ENCODE peak calls at places on chromosome 21, in four cellular contexts. One of them, this sample, is unnamed.

GRCh38 chr21:27026501-27026900 is 59.6 kb upstream of the ADAMTS5 start:
- DNase-seq in MCF 10A: no peak
- DNase-seq in PC-3: no peak
- DNase-seq in amniotic stem cell: no peak
- DNase-seq in this sample: no peak

GRCh38 chr21:17334478-17334877 is 178.4 kb upstream of the CXADR start:
- DNase-seq in amniotic stem cell: no peak
- DNase-seq in PC-3: no peak
- DNase-seq in MCF 10A: no peak
- DNase-seq in this sample: no peak

GRCh38 chr21:46509760-46510159 is 51.1 kb downstream of the DIP2A start:
- DNase-seq in MCF 10A: peak
- DNase-seq in amniotic stem cell: no peak
- DNase-seq in PC-3: peak
- DNase-seq in this sample: no peak

GRCh38 chr21:26835027-26835713 is 10.0 kb downstream of the ADAMTS1 start:
- DNase-seq in PC-3: peak
- DNase-seq in amniotic stem cell: no peak
- DNase-seq in MCF 10A: peak
- DNase-seq in this sample: no peak

GRCh38 chr21:45530423-45531113 is 11.7 kb downstream of the SLC19A1 start:
- DNase-seq in PC-3: no peak
- DNase-seq in MCF 10A: no peak
- DNase-seq in amniotic stem cell: no peak
- DNase-seq in this sample: peak

GRCh38 chr21:37787456-37787855 is 128.8 kb downstream of the KCNJ6 start:
- DNase-seq in amniotic stem cell: peak
- DNase-seq in MCF 10A: peak
- DNase-seq in PC-3: peak
- DNase-seq in this sample: no peak

GRCh38 chr21:34795152-34796141 is 126.7 kb downstream of the CLIC6 start:
- DNase-seq in MCF 10A: peak
- DNase-seq in amniotic stem cell: no peak
- DNase-seq in PC-3: peak
- DNase-seq in this sample: no peak

GRCh38 chr21:44710294-44710665 is 1.1 kb downstream of the TSPEAR start:
- DNase-seq in PC-3: no peak
- DNase-seq in MCF 10A: no peak
- DNase-seq in amniotic stem cell: no peak
- DNase-seq in this sample: no peak

GRCh38 chr21:36027352-36027751 is 33.0 kb downstream of the SETD4 start:
- DNase-seq in MCF 10A: no peak
- DNase-seq in amniotic stem cell: no peak
- DNase-seq in PC-3: no peak
- DNase-seq in this sample: no peak

GRCh38 chr21:42681296-42682206 is 28.1 kb downstream of the PDE9A start:
- DNase-seq in MCF 10A: no peak
- DNase-seq in PC-3: no peak
- DNase-seq in amniotic stem cell: no peak
- DNase-seq in this sample: no peak

GRCh38 chr21:41240040-41240439 is 72.1 kb downstream of the BACE2 start:
- DNase-seq in PC-3: no peak
- DNase-seq in MCF 10A: no peak
- DNase-seq in amniotic stem cell: no peak
- DNase-seq in this sample: no peak

GRCh38 chr21:27700974-27701614 is 734.2 kb upstream of the ADAMTS5 start:
- DNase-seq in PC-3: peak
- DNase-seq in amniotic stem cell: peak
- DNase-seq in MCF 10A: peak
- DNase-seq in this sample: peak

GRCh38 chr21:16634522-16634914 is 878.3 kb upstream of the CXADR start:
- DNase-seq in PC-3: no peak
- DNase-seq in amniotic stem cell: no peak
- DNase-seq in MCF 10A: no peak
- DNase-seq in this sample: no peak

GRCh38 chr21:36542312-36543101 is 62.6 kb upstream of the CLDN14 start:
- DNase-seq in amniotic stem cell: no peak
- DNase-seq in MCF 10A: no peak
- DNase-seq in PC-3: no peak
- DNase-seq in this sample: no peak

GRCh38 chr21:45768011-45768740 is 124.7 kb downstream of the PCBP3 start:
- DNase-seq in amniotic stem cell: no peak
- DNase-seq in MCF 10A: no peak
- DNase-seq in PC-3: no peak
- DNase-seq in this sample: no peak